ENCODE peak calls at places on chromosome 12, in seven cellular contexts. One of them, this sample, is unnamed.

GRCh38 chr12:57005980-57006808 is at the start of gene ZBTB39:
- DNase-seq in CD4-positive, alpha-beta T cell: peak
- DNase-seq in body of pancreas: peak
- DNase-seq in lung: no peak
- DNase-seq in upper lobe of right lung: peak
- DNase-seq in progenitor cell of endocrine pancreas: peak
- DNase-seq in OCI-LY7: peak
- DNase-seq in this sample: peak

GRCh38 chr12:113757223-113758002 is 208.7 kb downstream of the RBM19 start:
- DNase-seq in CD4-positive, alpha-beta T cell: no peak
- DNase-seq in body of pancreas: no peak
- DNase-seq in OCI-LY7: no peak
- DNase-seq in lung: no peak
- DNase-seq in upper lobe of right lung: no peak
- DNase-seq in progenitor cell of endocrine pancreas: no peak
- DNase-seq in this sample: no peak

GRCh38 chr12:546920-547845 is 87.4 kb downstream of the B4GALNT3 start:
- DNase-seq in upper lobe of right lung: peak
- DNase-seq in OCI-LY7: peak
- DNase-seq in body of pancreas: peak
- DNase-seq in CD4-positive, alpha-beta T cell: peak
- DNase-seq in progenitor cell of endocrine pancreas: peak
- DNase-seq in lung: peak
- DNase-seq in this sample: peak

GRCh38 chr12:94149781-94150482 is 1.6 kb downstream of the PLXNC1 start:
- DNase-seq in CD4-positive, alpha-beta T cell: no peak
- DNase-seq in lung: no peak
- DNase-seq in upper lobe of right lung: peak
- DNase-seq in progenitor cell of endocrine pancreas: peak
- DNase-seq in body of pancreas: peak
- DNase-seq in OCI-LY7: no peak
- DNase-seq in this sample: no peak

GRCh38 chr12:122363782-122364181 is 58.7 kb downstream of the CLIP1 start:
- DNase-seq in CD4-positive, alpha-beta T cell: no peak
- DNase-seq in lung: no peak
- DNase-seq in upper lobe of right lung: no peak
- DNase-seq in progenitor cell of endocrine pancreas: no peak
- DNase-seq in OCI-LY7: no peak
- DNase-seq in body of pancreas: no peak
- DNase-seq in this sample: no peak

GRCh38 chr12:24738436-24738835 is 210.5 kb downstream of the BCAT1 start:
- DNase-seq in CD4-positive, alpha-beta T cell: no peak
- DNase-seq in lung: no peak
- DNase-seq in progenitor cell of endocrine pancreas: no peak
- DNase-seq in upper lobe of right lung: no peak
- DNase-seq in body of pancreas: no peak
- DNase-seq in OCI-LY7: no peak
- DNase-seq in this sample: no peak

GRCh38 chr12:112876506-112876905 is 30.3 kb upstream of the OAS1 start:
- DNase-seq in CD4-positive, alpha-beta T cell: no peak
- DNase-seq in body of pancreas: no peak
- DNase-seq in lung: no peak
- DNase-seq in upper lobe of right lung: no peak
- DNase-seq in OCI-LY7: no peak
- DNase-seq in progenitor cell of endocrine pancreas: no peak
- DNase-seq in this sample: no peak

GRCh38 chr12:130748786-130749185 is 32.7 kb upstream of the RIMBP2 start:
- DNase-seq in CD4-positive, alpha-beta T cell: no peak
- DNase-seq in progenitor cell of endocrine pancreas: no peak
- DNase-seq in upper lobe of right lung: no peak
- DNase-seq in OCI-LY7: no peak
- DNase-seq in body of pancreas: no peak
- DNase-seq in lung: no peak
- DNase-seq in this sample: no peak

GRCh38 chr12:113381237-113381636 is 22.4 kb downstream of the SDS start:
- DNase-seq in CD4-positive, alpha-beta T cell: no peak
- DNase-seq in lung: no peak
- DNase-seq in progenitor cell of endocrine pancreas: no peak
- DNase-seq in OCI-LY7: no peak
- DNase-seq in upper lobe of right lung: no peak
- DNase-seq in body of pancreas: no peak
- DNase-seq in this sample: no peak

GRCh38 chr12:52006726-52007157 is at the start of gene TAMALIN:
- DNase-seq in progenitor cell of endocrine pancreas: peak
- DNase-seq in upper lobe of right lung: peak
- DNase-seq in lung: peak
- DNase-seq in body of pancreas: peak
- DNase-seq in CD4-positive, alpha-beta T cell: peak
- DNase-seq in OCI-LY7: no peak
- DNase-seq in this sample: peak

GRCh38 chr12:98344034-98344565 is 171.3 kb upstream of the TMPO start:
- DNase-seq in OCI-LY7: no peak
- DNase-seq in CD4-positive, alpha-beta T cell: no peak
- DNase-seq in upper lobe of right lung: no peak
- DNase-seq in body of pancreas: no peak
- DNase-seq in lung: no peak
- DNase-seq in progenitor cell of endocrine pancreas: no peak
- DNase-seq in this sample: no peak

GRCh38 chr12:49664591-49665146 is 41.3 kb downstream of the PRPF40B start:
- DNase-seq in OCI-LY7: peak
- DNase-seq in upper lobe of right lung: no peak
- DNase-seq in lung: no peak
- DNase-seq in CD4-positive, alpha-beta T cell: no peak
- DNase-seq in body of pancreas: no peak
- DNase-seq in progenitor cell of endocrine pancreas: no peak
- DNase-seq in this sample: no peak

GRCh38 chr12:111777345-111778045 is 10.8 kb downstream of the ALDH2 start:
- DNase-seq in upper lobe of right lung: peak
- DNase-seq in progenitor cell of endocrine pancreas: no peak
- DNase-seq in CD4-positive, alpha-beta T cell: no peak
- DNase-seq in lung: peak
- DNase-seq in body of pancreas: peak
- DNase-seq in OCI-LY7: no peak
- DNase-seq in this sample: no peak

GRCh38 chr12:80068173-80068572 is 31.2 kb upstream of the OTOGL start:
- DNase-seq in progenitor cell of endocrine pancreas: no peak
- DNase-seq in CD4-positive, alpha-beta T cell: no peak
- DNase-seq in OCI-LY7: no peak
- DNase-seq in body of pancreas: no peak
- DNase-seq in upper lobe of right lung: no peak
- DNase-seq in lung: no peak
- DNase-seq in this sample: no peak
- TF ChIP-seq CTCF in progenitor cell of endocrine pancreas: no peak
- TF ChIP-seq CTCF in CD4-positive, alpha-beta T cell: no peak
- TF ChIP-seq CTCF in OCI-LY7: no peak
- TF ChIP-seq CTCF in body of pancreas: no peak
- TF ChIP-seq CTCF in upper lobe of right lung: no peak
- TF ChIP-seq CTCF in lung: no peak
- TF ChIP-seq CTCF in this sample: no peak

DNA sequence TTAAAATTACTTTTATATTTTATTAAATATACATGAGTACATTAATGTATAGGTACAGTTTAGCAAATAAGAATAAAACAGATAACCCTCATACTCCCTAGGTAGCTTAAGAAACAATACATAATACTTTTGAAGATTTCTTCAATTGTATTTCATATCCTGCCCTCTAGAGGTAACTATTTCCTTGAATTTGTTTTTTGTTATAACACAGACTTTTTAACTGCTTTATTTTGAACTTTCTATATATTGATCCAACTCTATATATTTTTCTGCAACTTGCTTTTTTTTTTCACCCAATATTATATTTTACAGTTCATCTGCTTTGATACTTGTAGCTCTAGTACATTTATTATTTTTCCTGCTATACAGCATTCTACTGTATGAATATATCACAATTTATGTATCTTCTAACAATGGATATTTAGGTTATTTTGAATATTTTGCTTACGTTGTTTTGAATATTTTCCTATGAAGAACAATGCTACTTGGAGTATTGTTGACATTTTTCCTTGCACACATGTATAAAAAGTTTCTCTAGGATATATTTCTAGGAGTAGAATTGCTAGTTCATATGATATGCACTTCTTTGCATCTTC is 72.8 kb upstream of the ABCD2 start:
- DNase-seq in lung: no peak
- DNase-seq in CD4-positive, alpha-beta T cell: no peak
- DNase-seq in progenitor cell of endocrine pancreas: no peak
- DNase-seq in body of pancreas: no peak
- DNase-seq in OCI-LY7: peak
- DNase-seq in upper lobe of right lung: no peak
- DNase-seq in this sample: no peak
- TF ChIP-seq CTCF in lung: no peak
- TF ChIP-seq CTCF in CD4-positive, alpha-beta T cell: peak
- TF ChIP-seq CTCF in progenitor cell of endocrine pancreas: peak
- TF ChIP-seq CTCF in body of pancreas: peak
- TF ChIP-seq CTCF in OCI-LY7: peak
- TF ChIP-seq CTCF in upper lobe of right lung: peak
- TF ChIP-seq CTCF in this sample: peak

GRCh38 chr12:47744778-47745436 is 13.8 kb downstream of the RAPGEF3 start:
- DNase-seq in body of pancreas: no peak
- DNase-seq in lung: no peak
- DNase-seq in upper lobe of right lung: no peak
- DNase-seq in progenitor cell of endocrine pancreas: no peak
- DNase-seq in CD4-positive, alpha-beta T cell: no peak
- DNase-seq in OCI-LY7: no peak
- DNase-seq in this sample: no peak

GRCh38 chr12:47745485-47746041 is 13.1 kb downstream of the RAPGEF3 start:
- DNase-seq in upper lobe of right lung: no peak
- DNase-seq in lung: no peak
- DNase-seq in OCI-LY7: no peak
- DNase-seq in CD4-positive, alpha-beta T cell: no peak
- DNase-seq in progenitor cell of endocrine pancreas: no peak
- DNase-seq in body of pancreas: no peak
- DNase-seq in this sample: no peak

GRCh38 chr12:47743311-47743860 is 15.3 kb downstream of the RAPGEF3 start:
- DNase-seq in OCI-LY7: no peak
- DNase-seq in upper lobe of right lung: no peak
- DNase-seq in CD4-positive, alpha-beta T cell: no peak
- DNase-seq in lung: no peak
- DNase-seq in body of pancreas: no peak
- DNase-seq in progenitor cell of endocrine pancreas: no peak
- DNase-seq in this sample: no peak

GRCh38 chr12:47742253-47742825 is 16.3 kb downstream of the RAPGEF3 start:
- DNase-seq in OCI-LY7: peak
- DNase-seq in progenitor cell of endocrine pancreas: peak
- DNase-seq in upper lobe of right lung: peak
- DNase-seq in CD4-positive, alpha-beta T cell: peak
- DNase-seq in lung: peak
- DNase-seq in body of pancreas: peak
- DNase-seq in this sample: no peak

DNA sequence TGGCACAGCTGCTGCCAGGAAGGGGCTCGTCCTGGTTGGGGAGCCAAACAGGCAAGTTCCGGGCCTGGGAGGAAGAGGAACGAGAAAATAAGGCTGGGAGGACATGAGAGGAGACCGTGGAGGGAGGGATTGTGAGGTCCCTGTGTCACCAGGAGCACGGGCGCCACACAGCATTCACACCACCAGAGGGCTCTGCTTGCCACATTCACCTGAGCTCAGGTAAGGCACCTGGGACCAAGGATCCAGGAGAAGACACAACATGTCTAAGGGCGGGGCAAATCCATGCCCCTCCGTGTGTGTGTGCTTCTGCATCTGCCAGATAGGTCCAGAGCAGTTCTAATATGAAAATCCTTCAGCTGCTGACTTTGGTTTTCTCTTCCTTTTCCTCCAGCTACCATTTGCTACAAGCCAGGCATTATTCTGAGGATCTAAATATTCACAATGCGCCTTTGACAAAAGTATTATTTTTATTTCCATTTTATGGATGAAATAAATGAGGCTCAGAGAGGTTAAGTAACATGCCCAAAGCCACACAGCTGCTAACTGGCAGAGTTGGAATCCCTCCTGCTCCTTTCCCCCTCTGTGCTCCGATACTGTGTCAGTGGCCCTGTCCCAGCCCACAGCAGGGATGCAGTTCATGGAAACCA is 14.6 kb downstream of the RAPGEF3 start:
- DNase-seq in body of pancreas: peak
- DNase-seq in CD4-positive, alpha-beta T cell: peak
- DNase-seq in lung: peak
- DNase-seq in progenitor cell of endocrine pancreas: peak
- DNase-seq in OCI-LY7: peak
- DNase-seq in upper lobe of right lung: peak
- DNase-seq in this sample: no peak
- TF ChIP-seq CTCF in body of pancreas: peak
- TF ChIP-seq CTCF in CD4-positive, alpha-beta T cell: peak
- TF ChIP-seq CTCF in lung: peak
- TF ChIP-seq CTCF in progenitor cell of endocrine pancreas: peak
- TF ChIP-seq CTCF in OCI-LY7: peak
- TF ChIP-seq CTCF in upper lobe of right lung: peak
- TF ChIP-seq CTCF in this sample: peak

GRCh38 chr12:89507015-89507824 is 17.4 kb downstream of the GALNT4 start:
- DNase-seq in body of pancreas: peak
- DNase-seq in upper lobe of right lung: no peak
- DNase-seq in progenitor cell of endocrine pancreas: no peak
- DNase-seq in OCI-LY7: no peak
- DNase-seq in lung: no peak
- DNase-seq in CD4-positive, alpha-beta T cell: no peak
- DNase-seq in this sample: no peak

GRCh38 chr12:89499857-89500256 is 24.7 kb downstream of the GALNT4 start:
- DNase-seq in progenitor cell of endocrine pancreas: no peak
- DNase-seq in upper lobe of right lung: no peak
- DNase-seq in CD4-positive, alpha-beta T cell: no peak
- DNase-seq in body of pancreas: no peak
- DNase-seq in lung: peak
- DNase-seq in OCI-LY7: no peak
- DNase-seq in this sample: no peak

GRCh38 chr12:89501793-89502192 is 22.8 kb downstream of the GALNT4 start:
- DNase-seq in progenitor cell of endocrine pancreas: no peak
- DNase-seq in body of pancreas: no peak
- DNase-seq in lung: no peak
- DNase-seq in CD4-positive, alpha-beta T cell: no peak
- DNase-seq in upper lobe of right lung: no peak
- DNase-seq in OCI-LY7: no peak
- DNase-seq in this sample: no peak

GRCh38 chr12:89506050-89506449 is 18.5 kb downstream of the GALNT4 start:
- DNase-seq in OCI-LY7: no peak
- DNase-seq in CD4-positive, alpha-beta T cell: no peak
- DNase-seq in lung: no peak
- DNase-seq in progenitor cell of endocrine pancreas: no peak
- DNase-seq in body of pancreas: no peak
- DNase-seq in upper lobe of right lung: no peak
- DNase-seq in this sample: no peak

DNA sequence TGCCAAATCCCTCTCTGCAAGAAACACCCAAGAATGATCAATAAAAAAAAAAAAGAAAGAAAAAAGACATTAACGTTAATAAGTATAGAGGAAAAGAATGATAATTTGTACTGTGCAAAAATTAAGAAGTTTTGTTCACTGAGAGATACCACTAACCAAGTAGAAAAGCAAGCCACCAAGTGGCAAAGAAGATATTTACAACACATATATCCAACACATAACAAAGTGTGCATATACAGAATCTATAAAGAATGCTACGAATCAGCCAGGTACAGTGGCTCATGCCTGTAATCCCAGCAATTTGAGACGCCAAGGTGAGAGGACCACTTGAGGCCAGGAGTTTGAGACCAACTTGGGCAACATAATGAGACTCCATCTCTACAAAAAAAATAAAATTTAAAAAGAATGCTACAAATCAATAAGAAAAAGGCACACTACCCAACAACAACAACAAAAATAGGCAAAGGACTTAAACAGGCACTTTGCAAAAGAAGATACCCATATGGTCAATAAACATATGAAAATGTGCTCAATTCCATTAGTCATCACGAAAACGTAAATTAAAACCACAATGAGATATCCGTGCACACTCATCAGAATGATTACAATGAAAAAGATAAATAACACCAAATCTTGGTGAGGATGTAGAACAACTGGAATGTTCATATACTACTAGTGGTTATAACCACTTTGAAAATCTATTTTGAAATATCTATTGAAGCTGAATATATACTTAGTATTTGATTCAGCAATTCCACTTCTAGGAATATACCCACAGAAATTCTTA is 19.8 kb downstream of the GALNT4 start:
- DNase-seq in lung: no peak
- DNase-seq in body of pancreas: no peak
- DNase-seq in upper lobe of right lung: no peak
- DNase-seq in CD4-positive, alpha-beta T cell: no peak
- DNase-seq in OCI-LY7: no peak
- DNase-seq in progenitor cell of endocrine pancreas: no peak
- DNase-seq in this sample: no peak
- TF ChIP-seq CTCF in lung: no peak
- TF ChIP-seq CTCF in body of pancreas: no peak
- TF ChIP-seq CTCF in upper lobe of right lung: no peak
- TF ChIP-seq CTCF in CD4-positive, alpha-beta T cell: no peak
- TF ChIP-seq CTCF in OCI-LY7: peak
- TF ChIP-seq CTCF in progenitor cell of endocrine pancreas: no peak
- TF ChIP-seq CTCF in this sample: peak

This sample was measured in osteocyte.